ENCODE peak calls at places on chromosomes 4 and X, in four cellular contexts. C is stimulated activated CD4-positive, alpha-beta T cell treated with anti-CD3 and anti-CD28 coated beads, Interleukin-1b, Interleukin-23, amount 100 ng/mL, for 1 hour; L is activated T-helper 1 cell treated with anti-CD3 and anti-CD28 coated beads, Interleukin-12 subunit alpha, Interleukin-12 subunit beta, Interleukin-2, Interleukin-4 antibody, amounts not matched to agents 30 ng/mL and 10 ng/mL and 1 ng/mL, durations not matched to agents 14 hours and 24 hours and 36 hours; H is stimulated activated CD8-positive, alpha-beta memory T cell treated with anti-CD3 and anti-CD28 coated beads, Interleukin-4, amount 100 ng/mL, for 1 hour. X is an unnamed sample.

GRCh38 chr4:20347526-20347925 is 95.8 kb downstream of the SLIT2 start:
- DNase-seq in C (no peak), L (no peak), H (no peak), X (no peak)

GRCh38 chr4:128630881-128631280 is 178.6 kb upstream of the JADE1 start:
- DNase-seq in C (no peak), L (no peak), H (no peak), X (no peak)

GRCh38 chrX:1749499-1749898 is 134.6 kb downstream of the ASMT start:
- DNase-seq in C (no peak), L (no peak), H (no peak), X (no peak)

GRCh38 chr4:185862340-185862739 is 50.3 kb upstream of the SORBS2 start:
- DNase-seq in C (no peak), L (no peak), H (no peak), X (no peak)

GRCh38 chr4:118224239-118224829 is 128.5 kb downstream of the PRSS12 start:
- DNase-seq in C (no peak), L (no peak), H (no peak), X (no peak)

GRCh38 chr4:183600189-183600685 is 58.7 kb downstream of the RWDD4 start:
- DNase-seq in C (no peak), L (no peak), H (no peak), X (no peak)

GRCh38 chr4:142909908-142910307 is 63.8 kb upstream of the INPP4B start:
- DNase-seq in C (no peak), L (no peak), H (no peak), X (no peak)

GRCh38 chr4:879730-880079 is 52.4 kb downstream of the GAK start:
- DNase-seq in C (peak; percentile 44), L (peak; percentile 68), H (no peak), X (peak; percentile 42)

GRCh38 chrX:103586314-103586646 is 965 bp downstream of the TCEAL4 start:
- DNase-seq in C (no peak), L (no peak), H (no peak), X (no peak)

GRCh38 chr4:83603130-83603529 is 67.2 kb downstream of the GPAT3 start:
- DNase-seq in C (no peak), L (no peak), H (no peak), X (no peak)

GRCh38 chr4:76311896-76312331 is 5.4 kb downstream of the STBD1 start:
- DNase-seq in C (no peak), L (no peak), H (no peak), X (no peak)

GRCh38 chr4:77538144-77538543 is 67.5 kb upstream of the CXCL13 start:
- DNase-seq in C (no peak), L (no peak), H (no peak), X (no peak)

GRCh38 chr4:16278178-16278577 is 51.9 kb upstream of the TAPT1 start:
- DNase-seq in C (no peak), L (no peak), H (no peak), X (no peak)

X was measured in activated CD8-positive, alpha-beta memory T cell treated with anti-CD3 and anti-CD28 coated beads for 48 hours.